ENCODE peak calls at places on chromosome 12, in six cellular contexts. One of them, this sample, is unnamed.

GRCh38 chr12:103547929-103548328 is 39.1 kb upstream of the STAB2 start:
- DNase-seq in bronchial epithelial cell: no peak
- DNase-seq in IMR-90: no peak
- DNase-seq in HCT116: no peak
- DNase-seq in sigmoid colon: no peak
- DNase-seq in CD8-positive, alpha-beta T cell: no peak
- DNase-seq in this sample: no peak

GRCh38 chr12:103647267-103647666 is 60.2 kb downstream of the STAB2 start:
- DNase-seq in bronchial epithelial cell: peak; percentile 96
- DNase-seq in IMR-90: peak; percentile 59
- DNase-seq in HCT116: no peak
- DNase-seq in sigmoid colon: no peak
- DNase-seq in CD8-positive, alpha-beta T cell: no peak
- DNase-seq in this sample: no peak

GRCh38 chr12:78375461-78375860 is 489.1 kb upstream of the SYT1 start:
- DNase-seq in bronchial epithelial cell: no peak
- DNase-seq in IMR-90: no peak
- DNase-seq in HCT116: no peak
- DNase-seq in sigmoid colon: no peak
- DNase-seq in CD8-positive, alpha-beta T cell: no peak
- DNase-seq in this sample: no peak

GRCh38 chr12:48286665-48287064 is 64.1 kb downstream of the ZNF641 start:
- DNase-seq in bronchial epithelial cell: no peak
- DNase-seq in IMR-90: no peak
- DNase-seq in HCT116: no peak
- DNase-seq in sigmoid colon: no peak
- DNase-seq in CD8-positive, alpha-beta T cell: no peak
- DNase-seq in this sample: no peak

GRCh38 chr12:122944588-122944987 is 21.7 kb downstream of the ABCB9 start:
- DNase-seq in bronchial epithelial cell: peak; percentile 46
- DNase-seq in IMR-90: peak; percentile 56
- DNase-seq in HCT116: peak; percentile 79
- DNase-seq in sigmoid colon: no peak
- DNase-seq in CD8-positive, alpha-beta T cell: no peak
- DNase-seq in this sample: peak; percentile 54

GRCh38 chr12:107759410-107759809 is 1.5 kb downstream of the PRDM4 start:
- DNase-seq in bronchial epithelial cell: peak; percentile 88
- DNase-seq in IMR-90: peak; percentile 90
- DNase-seq in HCT116: peak; percentile 47
- DNase-seq in sigmoid colon: no peak
- DNase-seq in CD8-positive, alpha-beta T cell: no peak
- DNase-seq in this sample: no peak

GRCh38 chr12:96034631-96035282 is 630 bp downstream of the LTA4H start:
- DNase-seq in bronchial epithelial cell: peak; percentile 39
- DNase-seq in IMR-90: peak; percentile 37
- DNase-seq in HCT116: no peak
- DNase-seq in sigmoid colon: no peak
- DNase-seq in CD8-positive, alpha-beta T cell: no peak
- DNase-seq in this sample: no peak

GRCh38 chr12:96121271-96121711 is 72.9 kb upstream of the ELK3 start:
- DNase-seq in bronchial epithelial cell: no peak
- DNase-seq in IMR-90: peak; percentile 14
- DNase-seq in HCT116: no peak
- DNase-seq in sigmoid colon: no peak
- DNase-seq in CD8-positive, alpha-beta T cell: no peak
- DNase-seq in this sample: no peak

GRCh38 chr12:56010112-56010570 is 10.7 kb upstream of the IKZF4 start:
- DNase-seq in bronchial epithelial cell: no peak
- DNase-seq in IMR-90: no peak
- DNase-seq in HCT116: no peak
- DNase-seq in sigmoid colon: no peak
- DNase-seq in CD8-positive, alpha-beta T cell: no peak
- DNase-seq in this sample: no peak

GRCh38 chr12:27177716-27178115 is 66.4 kb upstream of the STK38L start:
- DNase-seq in bronchial epithelial cell: peak; percentile 94
- DNase-seq in IMR-90: peak; percentile 80
- DNase-seq in HCT116: no peak
- DNase-seq in sigmoid colon: no peak
- DNase-seq in CD8-positive, alpha-beta T cell: no peak
- DNase-seq in this sample: no peak

GRCh38 chr12:29902043-29902442 is 118.3 kb upstream of the TMTC1 start:
- DNase-seq in bronchial epithelial cell: no peak
- DNase-seq in IMR-90: no peak
- DNase-seq in HCT116: no peak
- DNase-seq in sigmoid colon: no peak
- DNase-seq in CD8-positive, alpha-beta T cell: no peak
- DNase-seq in this sample: no peak

GRCh38 chr12:30822385-30823139 is 67.8 kb upstream of the CAPRIN2 start:
- DNase-seq in bronchial epithelial cell: no peak
- DNase-seq in IMR-90: peak; percentile 10
- DNase-seq in HCT116: no peak
- DNase-seq in sigmoid colon: peak; percentile 77
- DNase-seq in CD8-positive, alpha-beta T cell: peak; percentile 2
- DNase-seq in this sample: peak; percentile 47

GRCh38 chr12:8081228-8081920 is 700 bp upstream of the NECAP1 start:
- DNase-seq in bronchial epithelial cell: no peak
- DNase-seq in IMR-90: no peak
- DNase-seq in HCT116: no peak
- DNase-seq in sigmoid colon: no peak
- DNase-seq in CD8-positive, alpha-beta T cell: no peak
- DNase-seq in this sample: no peak

GRCh38 chr12:6792522-6793201 is 3.3 kb downstream of the CD4 start:
- DNase-seq in bronchial epithelial cell: no peak
- DNase-seq in IMR-90: peak; percentile 13
- DNase-seq in HCT116: no peak
- DNase-seq in sigmoid colon: peak; percentile 78
- DNase-seq in CD8-positive, alpha-beta T cell: peak; percentile 22
- DNase-seq in this sample: no peak

GRCh38 chr12:75087656-75088055 is 122.0 kb downstream of the KCNC2 start:
- DNase-seq in bronchial epithelial cell: no peak
- DNase-seq in IMR-90: no peak
- DNase-seq in HCT116: peak; percentile 13
- DNase-seq in sigmoid colon: no peak
- DNase-seq in CD8-positive, alpha-beta T cell: no peak
- DNase-seq in this sample: peak; percentile 18

GRCh38 chr12:110577717-110578521 is 5.2 kb downstream of the PPTC7 start:
- DNase-seq in bronchial epithelial cell: peak; percentile 98
- DNase-seq in IMR-90: peak; percentile 88
- DNase-seq in HCT116: peak; percentile 97
- DNase-seq in sigmoid colon: no peak
- DNase-seq in CD8-positive, alpha-beta T cell: peak; percentile 21
- DNase-seq in this sample: no peak

GRCh38 chr12:43815416-43815815 is 9.3 kb upstream of the TWF1 start:
- DNase-seq in bronchial epithelial cell: no peak
- DNase-seq in IMR-90: no peak
- DNase-seq in HCT116: no peak
- DNase-seq in sigmoid colon: no peak
- DNase-seq in CD8-positive, alpha-beta T cell: no peak
- DNase-seq in this sample: no peak

GRCh38 chr12:12181516-12181915 is 85.3 kb downstream of the LRP6 start:
- DNase-seq in bronchial epithelial cell: peak; percentile 61
- DNase-seq in IMR-90: peak; percentile 70
- DNase-seq in HCT116: no peak
- DNase-seq in sigmoid colon: no peak
- DNase-seq in CD8-positive, alpha-beta T cell: no peak
- DNase-seq in this sample: no peak

GRCh38 chr12:59444932-59445331 is 150.9 kb upstream of the SLC16A7 start:
- DNase-seq in bronchial epithelial cell: peak; percentile 20
- DNase-seq in IMR-90: peak; percentile 15
- DNase-seq in HCT116: no peak
- DNase-seq in sigmoid colon: no peak
- DNase-seq in CD8-positive, alpha-beta T cell: no peak
- DNase-seq in this sample: no peak

GRCh38 chr12:55720894-55721444 is 776 bp downstream of the RDH5 start:
- DNase-seq in bronchial epithelial cell: peak; percentile 80
- DNase-seq in IMR-90: peak; percentile 91
- DNase-seq in HCT116: peak; percentile 66
- DNase-seq in sigmoid colon: peak; percentile 95
- DNase-seq in CD8-positive, alpha-beta T cell: no peak
- DNase-seq in this sample: peak; percentile 60

GRCh38 chr12:108482717-108483212 is 32.3 kb upstream of the FICD start:
- DNase-seq in bronchial epithelial cell: peak; percentile 67
- DNase-seq in IMR-90: peak; percentile 6
- DNase-seq in HCT116: no peak
- DNase-seq in sigmoid colon: no peak
- DNase-seq in CD8-positive, alpha-beta T cell: no peak
- DNase-seq in this sample: no peak

GRCh38 chr12:32400114-32400672 is 835 bp downstream of the FGD4 start:
- DNase-seq in bronchial epithelial cell: peak; percentile 59
- DNase-seq in IMR-90: no peak
- DNase-seq in HCT116: peak; percentile 7
- DNase-seq in sigmoid colon: no peak
- DNase-seq in CD8-positive, alpha-beta T cell: no peak
- DNase-seq in this sample: no peak

GRCh38 chr12:11954181-11954580 is 116.6 kb upstream of the BCL2L14 start:
- DNase-seq in bronchial epithelial cell: no peak
- DNase-seq in IMR-90: no peak
- DNase-seq in HCT116: no peak
- DNase-seq in sigmoid colon: no peak
- DNase-seq in CD8-positive, alpha-beta T cell: no peak
- DNase-seq in this sample: no peak

GRCh38 chr12:108641446-108642268 is 8.0 kb upstream of the SELPLG start:
- DNase-seq in bronchial epithelial cell: no peak
- DNase-seq in IMR-90: no peak
- DNase-seq in HCT116: no peak
- DNase-seq in sigmoid colon: no peak
- DNase-seq in CD8-positive, alpha-beta T cell: no peak
- DNase-seq in this sample: no peak

GRCh38 chr12:115667116-115667515 is 610.4 kb downstream of the MED13L start:
- DNase-seq in bronchial epithelial cell: no peak
- DNase-seq in IMR-90: no peak
- DNase-seq in HCT116: no peak
- DNase-seq in sigmoid colon: no peak
- DNase-seq in CD8-positive, alpha-beta T cell: no peak
- DNase-seq in this sample: no peak

GRCh38 chr12:103334447-103334846 is 161.3 kb downstream of the C12orf42 start:
- DNase-seq in bronchial epithelial cell: no peak
- DNase-seq in IMR-90: no peak
- DNase-seq in HCT116: no peak
- DNase-seq in sigmoid colon: no peak
- DNase-seq in CD8-positive, alpha-beta T cell: no peak
- DNase-seq in this sample: no peak

GRCh38 chr12:64951944-64952343 is 127.5 kb downstream of the TBC1D30 start:
- DNase-seq in bronchial epithelial cell: no peak
- DNase-seq in IMR-90: no peak
- DNase-seq in HCT116: no peak
- DNase-seq in sigmoid colon: no peak
- DNase-seq in CD8-positive, alpha-beta T cell: no peak
- DNase-seq in this sample: no peak

GRCh38 chr12:3683670-3684069 is 69.2 kb downstream of the CRACR2A start:
- DNase-seq in bronchial epithelial cell: peak; percentile 41
- DNase-seq in IMR-90: peak; percentile 31
- DNase-seq in HCT116: no peak
- DNase-seq in sigmoid colon: no peak
- DNase-seq in CD8-positive, alpha-beta T cell: no peak
- DNase-seq in this sample: no peak

GRCh38 chr12:75848533-75848932 is 183.0 kb downstream of the PHLDA1 start:
- DNase-seq in bronchial epithelial cell: no peak
- DNase-seq in IMR-90: peak; percentile 28
- DNase-seq in HCT116: no peak
- DNase-seq in sigmoid colon: no peak
- DNase-seq in CD8-positive, alpha-beta T cell: no peak
- DNase-seq in this sample: no peak

GRCh38 chr12:48881652-48882324 is 16.1 kb upstream of the RND1 start:
- DNase-seq in bronchial epithelial cell: no peak
- DNase-seq in IMR-90: no peak
- DNase-seq in HCT116: no peak
- DNase-seq in sigmoid colon: no peak
- DNase-seq in CD8-positive, alpha-beta T cell: no peak
- DNase-seq in this sample: no peak

GRCh38 chr12:2813573-2814185 is 1.2 kb downstream of the ITFG2 start:
- DNase-seq in bronchial epithelial cell: peak; percentile 53
- DNase-seq in IMR-90: peak; percentile 69
- DNase-seq in HCT116: peak; percentile 41
- DNase-seq in sigmoid colon: no peak
- DNase-seq in CD8-positive, alpha-beta T cell: peak; percentile 26
- DNase-seq in this sample: peak; percentile 60

GRCh38 chr12:53968214-53969127 is 4.5 kb upstream of the HOXC11 start:
- DNase-seq in bronchial epithelial cell: no peak
- DNase-seq in IMR-90: no peak
- DNase-seq in HCT116: no peak
- DNase-seq in sigmoid colon: no peak
- DNase-seq in CD8-positive, alpha-beta T cell: no peak
- DNase-seq in this sample: no peak

GRCh38 chr12:53970451-53970850 is 2.5 kb upstream of the HOXC11 start:
- DNase-seq in bronchial epithelial cell: no peak
- DNase-seq in IMR-90: no peak
- DNase-seq in HCT116: no peak
- DNase-seq in sigmoid colon: no peak
- DNase-seq in CD8-positive, alpha-beta T cell: no peak
- DNase-seq in this sample: no peak

GRCh38 chr12:53971129-53971528 is 1.8 kb upstream of the HOXC11 start:
- DNase-seq in bronchial epithelial cell: no peak
- DNase-seq in IMR-90: no peak
- DNase-seq in HCT116: no peak
- DNase-seq in sigmoid colon: no peak
- DNase-seq in CD8-positive, alpha-beta T cell: no peak
- DNase-seq in this sample: no peak

GRCh38 chr12:53971686-53972085 is 1.2 kb upstream of the HOXC11 start:
- DNase-seq in bronchial epithelial cell: no peak
- DNase-seq in IMR-90: no peak
- DNase-seq in HCT116: no peak
- DNase-seq in sigmoid colon: no peak
- DNase-seq in CD8-positive, alpha-beta T cell: no peak
- DNase-seq in this sample: no peak

GRCh38 chr12:53969588-53970259 is 3.2 kb upstream of the HOXC11 start:
- DNase-seq in bronchial epithelial cell: no peak
- DNase-seq in IMR-90: no peak
- DNase-seq in HCT116: no peak
- DNase-seq in sigmoid colon: no peak
- DNase-seq in CD8-positive, alpha-beta T cell: no peak
- DNase-seq in this sample: no peak
- H3K27me3 ChIP-seq in bronchial epithelial cell: peaks cover 93% of the 10 kb centered on the region
- H3K27me3 ChIP-seq in IMR-90: peaks cover 99% of the 10 kb centered on the region
- H3K27me3 ChIP-seq in HCT116: peaks cover 4% of the 10 kb centered on the region
- H3K27me3 ChIP-seq in sigmoid colon: peaks cover 98% of the 10 kb centered on the region
- H3K27me3 ChIP-seq in CD8-positive, alpha-beta T cell: peaks cover 85% of the 10 kb centered on the region
- H3K27me3 ChIP-seq in this sample: peaks cover 98% of the 10 kb centered on the region

GRCh38 chr12:118446247-118446646 is 69.9 kb downstream of the SUDS3 start:
- DNase-seq in bronchial epithelial cell: no peak
- DNase-seq in IMR-90: no peak
- DNase-seq in HCT116: no peak
- DNase-seq in sigmoid colon: no peak
- DNase-seq in CD8-positive, alpha-beta T cell: no peak
- DNase-seq in this sample: no peak
- TF ChIP-seq CTCF in bronchial epithelial cell: peak; percentile 9
- TF ChIP-seq CTCF in IMR-90: no peak
- TF ChIP-seq CTCF in HCT116: peak; percentile 15
- TF ChIP-seq CTCF in sigmoid colon: no peak
- TF ChIP-seq CTCF in CD8-positive, alpha-beta T cell: no peak
- TF ChIP-seq CTCF in this sample: no peak

GRCh38 chr12:133120385-133121191 is 9.5 kb downstream of the ZNF891 start:
- DNase-seq in bronchial epithelial cell: peak; percentile 4
- DNase-seq in IMR-90: no peak
- DNase-seq in HCT116: no peak
- DNase-seq in sigmoid colon: no peak
- DNase-seq in CD8-positive, alpha-beta T cell: no peak
- DNase-seq in this sample: no peak
- H3K4me3 ChIP-seq in bronchial epithelial cell: no peak overlapping the region
- H3K4me3 ChIP-seq in IMR-90: no peak overlapping the region
- H3K4me3 ChIP-seq in HCT116: no peak overlapping the region
- H3K4me3 ChIP-seq in sigmoid colon: no peak overlapping the region
- H3K4me3 ChIP-seq in CD8-positive, alpha-beta T cell: peak overlapping the region; percentile 12
- H3K4me3 ChIP-seq in this sample: no peak overlapping the region

GRCh38 chr12:112808176-112808575 is 16.6 kb downstream of the RPH3A start:
- DNase-seq in bronchial epithelial cell: no peak
- DNase-seq in IMR-90: no peak
- DNase-seq in HCT116: no peak
- DNase-seq in sigmoid colon: no peak
- DNase-seq in CD8-positive, alpha-beta T cell: no peak
- DNase-seq in this sample: no peak
- H3K27me3 ChIP-seq in bronchial epithelial cell: peaks cover 6% of the 10 kb centered on the region
- H3K27me3 ChIP-seq in IMR-90: no peaks in the 10 kb centered on the region
- H3K27me3 ChIP-seq in HCT116: peaks cover 88% of the 10 kb centered on the region
- H3K27me3 ChIP-seq in sigmoid colon: no peaks in the 10 kb centered on the region
- H3K27me3 ChIP-seq in CD8-positive, alpha-beta T cell: no peaks in the 10 kb centered on the region
- H3K27me3 ChIP-seq in this sample: no peaks in the 10 kb centered on the region

This sample was measured in dorsolateral prefrontal cortex.